ENCODE peak calls at places on chromosome 5, in four cellular contexts. One of them, this sample, is unnamed.
A peak's percentile ranks its signal among the peaks of the same experiment; 100 is the strongest.

GRCh38 chr5:84411832-84412605 is 27.3 kb upstream of the EDIL3 start:
- DNase-seq in H9: no peak
- DNase-seq in GM13976: no peak
- DNase-seq in chondrocyte: no peak
- DNase-seq in this sample: no peak

GRCh38 chr5:176743136-176743827 is 67.1 kb upstream of the UNC5A start:
- DNase-seq in chondrocyte: peak; percentile 77
- DNase-seq in GM13976: peak; percentile 29
- DNase-seq in H9: peak; percentile 55
- DNase-seq in this sample: peak; percentile 58

GRCh38 chr5:142720561-142721275 is 34.8 kb upstream of the FGF1 start:
- DNase-seq in chondrocyte: no peak
- DNase-seq in H9: peak; percentile 25
- DNase-seq in GM13976: no peak
- DNase-seq in this sample: no peak

GRCh38 chr5:74767579-74767913 is 497 bp downstream of the NSA2 start:
- DNase-seq in GM13976: peak; percentile 33
- DNase-seq in H9: no peak
- DNase-seq in chondrocyte: no peak
- DNase-seq in this sample: peak; percentile 41

GRCh38 chr5:52767217-52767743 is 20.4 kb upstream of the ITGA1 start:
- DNase-seq in H9: no peak
- DNase-seq in chondrocyte: no peak
- DNase-seq in GM13976: no peak
- DNase-seq in this sample: no peak

GRCh38 chr5:1039706-1040260 is 31.2 kb downstream of the NKD2 start:
- DNase-seq in H9: no peak
- DNase-seq in GM13976: no peak
- DNase-seq in chondrocyte: peak; percentile 47
- DNase-seq in this sample: no peak

GRCh38 chr5:149251546-149251945 is 20.1 kb upstream of the AFAP1L1 start:
- DNase-seq in chondrocyte: no peak
- DNase-seq in GM13976: no peak
- DNase-seq in H9: no peak
- DNase-seq in this sample: no peak

GRCh38 chr5:139998837-139999236 is 44.3 kb downstream of the NRG2 start:
- DNase-seq in chondrocyte: no peak
- DNase-seq in H9: no peak
- DNase-seq in GM13976: no peak
- DNase-seq in this sample: no peak

GRCh38 chr5:107570805-107571531 is 99.8 kb downstream of the EFNA5 start:
- DNase-seq in H9: no peak
- DNase-seq in chondrocyte: no peak
- DNase-seq in GM13976: peak; percentile 52
- DNase-seq in this sample: peak; percentile 10

GRCh38 chr5:154303133-154303532 is 112.6 kb downstream of the GALNT10 start:
- DNase-seq in GM13976: no peak
- DNase-seq in chondrocyte: no peak
- DNase-seq in H9: no peak
- DNase-seq in this sample: no peak

GRCh38 chr5:368162-369084 is 46.9 kb downstream of the AHRR start:
- DNase-seq in H9: peak; percentile 10
- DNase-seq in GM13976: peak; percentile 81
- DNase-seq in chondrocyte: peak; percentile 75
- DNase-seq in this sample: no peak

GRCh38 chr5:171314728-171315385 is 5.8 kb downstream of the TLX3 start:
- DNase-seq in chondrocyte: peak; percentile 86
- DNase-seq in H9: peak; percentile 52
- DNase-seq in GM13976: no peak
- DNase-seq in this sample: no peak

GRCh38 chr5:173887610-173888472 is at the start of gene CPEB4:
- DNase-seq in H9: peak; percentile 99
- DNase-seq in GM13976: peak; percentile 98
- DNase-seq in chondrocyte: peak; percentile 99
- DNase-seq in this sample: peak; percentile 97

GRCh38 chr5:173884402-173885053 is 3.6 kb upstream of the CPEB4 start:
- DNase-seq in GM13976: no peak
- DNase-seq in chondrocyte: no peak
- DNase-seq in H9: no peak
- DNase-seq in this sample: no peak

GRCh38 chr5:173885481-173886010 is 2.6 kb upstream of the CPEB4 start:
- DNase-seq in GM13976: no peak
- DNase-seq in chondrocyte: no peak
- DNase-seq in H9: no peak
- DNase-seq in this sample: no peak

GRCh38 chr5:173885054-173885443 is 3.1 kb upstream of the CPEB4 start:
- DNase-seq in H9: no peak
- DNase-seq in chondrocyte: no peak
- DNase-seq in GM13976: no peak
- DNase-seq in this sample: no peak

GRCh38 chr5:173886157-173886556 is 2.0 kb upstream of the CPEB4 start:
- DNase-seq in GM13976: no peak
- DNase-seq in H9: no peak
- DNase-seq in chondrocyte: no peak
- DNase-seq in this sample: no peak
- TF ChIP-seq CTCF in GM13976: no peak
- TF ChIP-seq CTCF in H9: peak; percentile 9
- TF ChIP-seq CTCF in chondrocyte: no peak
- TF ChIP-seq CTCF in this sample: no peak

GRCh38 chr5:151158287-151158661 is 695 bp upstream of the ANXA6 start:
- DNase-seq in H9: peak; percentile 59
- DNase-seq in chondrocyte: no peak
- DNase-seq in GM13976: peak; percentile 54
- DNase-seq in this sample: no peak

GRCh38 chr5:151157426-151158286 is at the start of gene ANXA6:
- DNase-seq in chondrocyte: peak; percentile 92
- DNase-seq in H9: peak; percentile 89
- DNase-seq in GM13976: peak; percentile 86
- DNase-seq in this sample: peak; percentile 84

GRCh38 chr5:151156732-151157402 is 712 bp downstream of the ANXA6 start:
- DNase-seq in chondrocyte: no peak
- DNase-seq in GM13976: peak; percentile 62
- DNase-seq in H9: peak; percentile 39
- DNase-seq in this sample: peak; percentile 30

GRCh38 chr5:151155149-151155776 is 2.3 kb downstream of the ANXA6 start:
- DNase-seq in chondrocyte: no peak
- DNase-seq in GM13976: no peak
- DNase-seq in H9: no peak
- DNase-seq in this sample: no peak

GRCh38 chr5:151155777-151156731 is 1.5 kb downstream of the ANXA6 start:
- DNase-seq in GM13976: no peak
- DNase-seq in H9: no peak
- DNase-seq in chondrocyte: no peak
- DNase-seq in this sample: no peak
- TF ChIP-seq CTCF in GM13976: no peak
- TF ChIP-seq CTCF in H9: no peak
- TF ChIP-seq CTCF in chondrocyte: peak; percentile 55
- TF ChIP-seq CTCF in this sample: no peak

GRCh38 chr5:128271859-128272446 is 188.4 kb downstream of the SLC12A2 start:
- DNase-seq in GM13976: no peak
- DNase-seq in chondrocyte: no peak
- DNase-seq in H9: no peak
- DNase-seq in this sample: no peak
- TF ChIP-seq CTCF in GM13976: no peak
- TF ChIP-seq CTCF in chondrocyte: no peak
- TF ChIP-seq CTCF in H9: no peak
- TF ChIP-seq CTCF in this sample: no peak

GRCh38 chr5:37721447-37721871 is 118.4 kb downstream of the GDNF start:
- DNase-seq in GM13976: peak; percentile 5
- DNase-seq in chondrocyte: no peak
- DNase-seq in H9: no peak
- DNase-seq in this sample: no peak

GRCh38 chr5:37725185-37725584 is 114.7 kb downstream of the GDNF start:
- DNase-seq in H9: no peak
- DNase-seq in chondrocyte: no peak
- DNase-seq in GM13976: no peak
- DNase-seq in this sample: no peak

GRCh38 chr5:37722236-37723146 is 117.3 kb downstream of the GDNF start:
- DNase-seq in chondrocyte: no peak
- DNase-seq in H9: no peak
- DNase-seq in GM13976: peak; percentile 3
- DNase-seq in this sample: no peak

GRCh38 chr5:37724395-37725125 is 115.3 kb downstream of the GDNF start:
- DNase-seq in H9: no peak
- DNase-seq in GM13976: no peak
- DNase-seq in chondrocyte: no peak
- DNase-seq in this sample: no peak

GRCh38 chr5:37723147-37723961 is 116.5 kb downstream of the GDNF start:
- DNase-seq in GM13976: no peak
- DNase-seq in H9: peak; percentile 57
- DNase-seq in chondrocyte: no peak
- DNase-seq in this sample: peak; percentile 56
- TF ChIP-seq CTCF in GM13976: no peak
- TF ChIP-seq CTCF in H9: peak; percentile 89
- TF ChIP-seq CTCF in chondrocyte: peak; percentile 66
- TF ChIP-seq CTCF in this sample: peak; percentile 65

GRCh38 chr5:60026174-60026573 is 132.6 kb upstream of the PDE4D start:
- DNase-seq in H9: no peak
- DNase-seq in GM13976: no peak
- DNase-seq in chondrocyte: no peak
- DNase-seq in this sample: no peak

GRCh38 chr5:60024104-60024503 is 130.6 kb upstream of the PDE4D start:
- DNase-seq in chondrocyte: no peak
- DNase-seq in GM13976: no peak
- DNase-seq in H9: no peak
- DNase-seq in this sample: no peak

GRCh38 chr5:60018091-60018490 is 124.6 kb upstream of the PDE4D start:
- DNase-seq in H9: no peak
- DNase-seq in chondrocyte: no peak
- DNase-seq in GM13976: no peak
- DNase-seq in this sample: no peak

DNA sequence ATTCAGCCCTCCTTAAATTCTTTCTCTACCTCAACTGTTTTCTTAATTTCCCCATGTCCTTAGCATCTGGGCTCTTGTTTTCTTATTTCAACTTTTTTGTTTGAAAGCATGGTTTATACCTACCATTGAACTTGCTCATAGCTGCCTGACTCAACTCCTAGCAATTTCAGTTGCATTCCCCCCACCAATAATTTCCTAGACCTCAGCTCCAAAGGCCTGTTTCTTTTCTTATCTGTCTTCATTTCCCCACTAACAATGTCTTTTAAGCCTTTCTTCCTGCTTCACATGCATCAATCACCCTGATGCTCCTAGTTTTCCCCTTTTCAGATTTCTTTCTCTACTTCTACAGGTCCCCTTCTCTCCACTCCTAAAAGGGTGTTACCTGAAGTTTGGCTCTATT is 129.7 kb upstream of the PDE4D start:
- DNase-seq in H9: no peak
- DNase-seq in chondrocyte: no peak
- DNase-seq in GM13976: no peak
- DNase-seq in this sample: no peak
- TF ChIP-seq CTCF in H9: no peak
- TF ChIP-seq CTCF in chondrocyte: no peak
- TF ChIP-seq CTCF in GM13976: no peak
- TF ChIP-seq CTCF in this sample: no peak

GRCh38 chr5:134527156-134527960 is 1.9 kb downstream of the JADE2 start:
- DNase-seq in H9: peak; percentile 97
- DNase-seq in GM13976: peak; percentile 91
- DNase-seq in chondrocyte: no peak
- DNase-seq in this sample: peak; percentile 87

GRCh38 chr5:134525687-134526482 is 415 bp downstream of the JADE2 start:
- DNase-seq in chondrocyte: no peak
- DNase-seq in H9: peak; percentile 70
- DNase-seq in GM13976: peak; percentile 68
- DNase-seq in this sample: peak; percentile 71

GRCh38 chr5:134524826-134525686 is at the start of gene JADE2:
- DNase-seq in chondrocyte: no peak
- DNase-seq in H9: peak; percentile 57
- DNase-seq in GM13976: peak; percentile 88
- DNase-seq in this sample: peak; percentile 40

GRCh38 chr5:134527961-134528424 is 2.5 kb downstream of the JADE2 start:
- DNase-seq in GM13976: no peak
- DNase-seq in H9: no peak
- DNase-seq in chondrocyte: no peak
- DNase-seq in this sample: no peak

GRCh38 chr5:134526483-134527155 is 1.1 kb downstream of the JADE2 start:
- DNase-seq in chondrocyte: no peak
- DNase-seq in GM13976: peak; percentile 85
- DNase-seq in H9: peak; percentile 95
- DNase-seq in this sample: peak; percentile 71
- TF ChIP-seq CTCF in chondrocyte: peak; percentile 67
- TF ChIP-seq CTCF in GM13976: peak; percentile 50
- TF ChIP-seq CTCF in H9: peak; percentile 65
- TF ChIP-seq CTCF in this sample: peak; percentile 43

DNA sequence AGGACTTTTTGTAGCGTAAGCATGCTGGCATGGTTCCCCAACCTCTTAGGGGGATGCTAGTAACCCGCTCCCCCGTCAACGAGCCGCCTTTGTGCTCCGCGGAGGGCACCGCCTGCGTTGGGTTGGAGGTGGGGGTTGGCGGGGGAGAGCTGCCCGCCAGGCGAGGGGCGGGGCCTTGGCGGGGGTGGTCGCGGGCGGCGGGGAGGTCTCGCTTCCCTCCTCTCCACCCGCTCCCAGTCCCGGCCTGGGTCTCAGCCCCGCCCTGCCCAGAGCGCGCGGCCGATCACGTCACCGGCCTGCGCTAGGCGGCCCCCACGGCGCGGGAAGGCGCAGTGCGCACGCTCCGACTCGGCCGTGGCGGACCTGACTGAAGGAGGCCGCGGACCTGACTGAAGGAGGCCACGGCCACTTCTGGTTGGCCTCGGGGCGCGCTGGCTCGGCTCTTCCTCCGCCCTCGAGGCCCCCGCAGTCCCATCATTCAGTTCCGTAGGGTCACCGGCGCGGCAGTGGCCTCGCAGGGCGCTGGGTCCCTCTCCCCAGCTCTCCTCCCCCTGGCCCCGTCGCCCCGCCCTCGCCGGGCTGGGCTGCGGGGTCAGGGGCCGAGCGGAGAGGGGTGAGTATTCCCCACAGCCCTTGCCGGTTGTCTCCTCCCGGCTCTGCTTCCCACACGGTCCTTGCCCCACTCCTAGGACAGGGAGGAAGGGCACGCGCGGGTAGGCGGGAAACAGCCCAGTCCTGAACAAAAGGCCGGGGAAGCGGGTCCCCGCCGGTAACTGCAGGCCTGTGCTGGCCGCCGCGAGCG is at the start of gene ATG10:
- DNase-seq in H9: peak; percentile 94
- DNase-seq in chondrocyte: peak; percentile 94
- DNase-seq in GM13976: peak; percentile 97
- DNase-seq in this sample: peak; percentile 97
- TF ChIP-seq CTCF in H9: no peak
- TF ChIP-seq CTCF in chondrocyte: no peak
- TF ChIP-seq CTCF in GM13976: no peak
- TF ChIP-seq CTCF in this sample: no peak

This sample was measured in nephron progenitor cell.